ENCODE peak calls at places on chromosome 3, in six cellular contexts. One of them, this sample, is unnamed.

GRCh38 chr3:152192050-152192449 is 76.7 kb upstream of the MBNL1 start:
- ATAC-seq in GM12878: no peak
- ATAC-seq in HepG2: no peak
- ATAC-seq in K562: peak; percentile 62
- ATAC-seq in A549: no peak
- ATAC-seq in upper lobe of left lung: no peak
- ATAC-seq in this sample: no peak

GRCh38 chr3:39273119-39273518 is 6.7 kb downstream of the CX3CR1 start:
- ATAC-seq in HepG2: peak; percentile 66
- ATAC-seq in K562: peak; percentile 61
- ATAC-seq in GM12878: no peak
- ATAC-seq in A549: no peak
- ATAC-seq in upper lobe of left lung: no peak
- ATAC-seq in this sample: no peak

GRCh38 chr3:40864146-40864782 is 335.0 kb upstream of the CTNNB1 start:
- ATAC-seq in A549: no peak
- ATAC-seq in K562: no peak
- ATAC-seq in upper lobe of left lung: no peak
- ATAC-seq in GM12878: no peak
- ATAC-seq in HepG2: no peak
- ATAC-seq in this sample: no peak

GRCh38 chr3:114144909-114145688 is 33.8 kb downstream of the DRD3 start:
- ATAC-seq in A549: peak; percentile 43
- ATAC-seq in HepG2: no peak
- ATAC-seq in upper lobe of left lung: peak; percentile 86
- ATAC-seq in K562: no peak
- ATAC-seq in GM12878: peak; percentile 52
- ATAC-seq in this sample: no peak

GRCh38 chr3:61043156-61043555 is 208.1 kb downstream of the FHIT start:
- ATAC-seq in A549: no peak
- ATAC-seq in K562: no peak
- ATAC-seq in GM12878: no peak
- ATAC-seq in upper lobe of left lung: no peak
- ATAC-seq in HepG2: no peak
- ATAC-seq in this sample: no peak

GRCh38 chr3:189317911-189318310 is 146.1 kb downstream of the TPRG1 start:
- ATAC-seq in HepG2: no peak
- ATAC-seq in GM12878: no peak
- ATAC-seq in upper lobe of left lung: no peak
- ATAC-seq in A549: no peak
- ATAC-seq in K562: no peak
- ATAC-seq in this sample: no peak

GRCh38 chr3:66010348-66011097 is 28.2 kb downstream of the MAGI1 start:
- ATAC-seq in A549: no peak
- ATAC-seq in GM12878: no peak
- ATAC-seq in HepG2: peak; percentile 52
- ATAC-seq in upper lobe of left lung: peak; percentile 47
- ATAC-seq in K562: no peak
- ATAC-seq in this sample: no peak

GRCh38 chr3:101074518-101074917 is 81.3 kb upstream of the ABI3BP start:
- ATAC-seq in upper lobe of left lung: no peak
- ATAC-seq in A549: no peak
- ATAC-seq in GM12878: no peak
- ATAC-seq in HepG2: no peak
- ATAC-seq in K562: no peak
- ATAC-seq in this sample: no peak

GRCh38 chr3:119815716-119816115 is 33.8 kb downstream of the NR1I2 start:
- ATAC-seq in GM12878: no peak
- ATAC-seq in HepG2: no peak
- ATAC-seq in A549: no peak
- ATAC-seq in upper lobe of left lung: no peak
- ATAC-seq in K562: no peak
- ATAC-seq in this sample: no peak

GRCh38 chr3:12179441-12179840 is 20.7 kb upstream of the TIMP4 start:
- ATAC-seq in upper lobe of left lung: no peak
- ATAC-seq in GM12878: no peak
- ATAC-seq in K562: no peak
- ATAC-seq in HepG2: no peak
- ATAC-seq in A549: no peak
- ATAC-seq in this sample: no peak

GRCh38 chr3:73192036-73192738 is 130.7 kb downstream of the EBLN2 start:
- ATAC-seq in A549: peak; percentile 59
- ATAC-seq in HepG2: peak; percentile 100
- ATAC-seq in K562: peak; percentile 90
- ATAC-seq in GM12878: peak; percentile 50
- ATAC-seq in upper lobe of left lung: no peak
- ATAC-seq in this sample: no peak

GRCh38 chr3:124132813-124133212 is 140.9 kb upstream of the ROPN1 start:
- ATAC-seq in HepG2: no peak
- ATAC-seq in GM12878: no peak
- ATAC-seq in K562: no peak
- ATAC-seq in A549: no peak
- ATAC-seq in upper lobe of left lung: no peak
- ATAC-seq in this sample: no peak

GRCh38 chr3:198032039-198032438 is 72.0 kb downstream of the LMLN start:
- ATAC-seq in GM12878: no peak
- ATAC-seq in K562: peak; percentile 3
- ATAC-seq in HepG2: no peak
- ATAC-seq in upper lobe of left lung: no peak
- ATAC-seq in A549: no peak
- ATAC-seq in this sample: no peak

GRCh38 chr3:152069871-152070270 is 196.4 kb downstream of the SUCNR1 start:
- ATAC-seq in A549: no peak
- ATAC-seq in GM12878: no peak
- ATAC-seq in upper lobe of left lung: no peak
- ATAC-seq in HepG2: no peak
- ATAC-seq in K562: no peak
- ATAC-seq in this sample: no peak

GRCh38 chr3:30544811-30545210 is 61.6 kb upstream of the TGFBR2 start:
- ATAC-seq in upper lobe of left lung: peak; percentile 75
- ATAC-seq in A549: peak; percentile 43
- ATAC-seq in GM12878: no peak
- ATAC-seq in K562: no peak
- ATAC-seq in HepG2: no peak
- ATAC-seq in this sample: peak; percentile 85

GRCh38 chr3:1513662-1514061 is 420.8 kb downstream of the CNTN6 start:
- ATAC-seq in upper lobe of left lung: no peak
- ATAC-seq in K562: no peak
- ATAC-seq in A549: no peak
- ATAC-seq in GM12878: no peak
- ATAC-seq in HepG2: no peak
- ATAC-seq in this sample: no peak

GRCh38 chr3:123605789-123606234 is 21.0 kb upstream of the HACD2 start:
- ATAC-seq in upper lobe of left lung: no peak
- ATAC-seq in K562: peak; percentile 63
- ATAC-seq in HepG2: peak; percentile 84
- ATAC-seq in GM12878: peak; percentile 88
- ATAC-seq in A549: peak; percentile 67
- ATAC-seq in this sample: no peak

GRCh38 chr3:63991666-63992065 is 31.6 kb downstream of the PSMD6 start:
- ATAC-seq in A549: no peak
- ATAC-seq in HepG2: no peak
- ATAC-seq in upper lobe of left lung: no peak
- ATAC-seq in GM12878: no peak
- ATAC-seq in K562: no peak
- ATAC-seq in this sample: no peak

GRCh38 chr3:40582401-40583027 is 57.8 kb downstream of the ZNF621 start:
- ATAC-seq in HepG2: no peak
- ATAC-seq in A549: no peak
- ATAC-seq in GM12878: no peak
- ATAC-seq in K562: no peak
- ATAC-seq in upper lobe of left lung: no peak
- ATAC-seq in this sample: no peak

GRCh38 chr3:72560857-72561675 is 287.2 kb downstream of the SHQ1 start:
- ATAC-seq in A549: no peak
- ATAC-seq in HepG2: no peak
- ATAC-seq in upper lobe of left lung: no peak
- ATAC-seq in GM12878: peak; percentile 78
- ATAC-seq in K562: no peak
- ATAC-seq in this sample: no peak

GRCh38 chr3:106206165-106206564 is 337.4 kb upstream of the CBLB start:
- ATAC-seq in K562: no peak
- ATAC-seq in GM12878: peak; percentile 84
- ATAC-seq in upper lobe of left lung: peak; percentile 62
- ATAC-seq in HepG2: no peak
- ATAC-seq in A549: no peak
- ATAC-seq in this sample: no peak

GRCh38 chr3:39413691-39414420 is 7.3 kb downstream of the RPSA start:
- ATAC-seq in HepG2: peak; percentile 0
- ATAC-seq in A549: peak; percentile 8
- ATAC-seq in K562: peak; percentile 38
- ATAC-seq in upper lobe of left lung: no peak
- ATAC-seq in GM12878: no peak
- ATAC-seq in this sample: no peak

GRCh38 chr3:107421170-107421792 is 44.0 kb downstream of the CCDC54 start:
- ATAC-seq in GM12878: peak; percentile 86
- ATAC-seq in upper lobe of left lung: peak; percentile 84
- ATAC-seq in A549: peak; percentile 81
- ATAC-seq in HepG2: peak; percentile 75
- ATAC-seq in K562: peak; percentile 79
- ATAC-seq in this sample: peak; percentile 71

GRCh38 chr3:11289864-11290263 is 17.7 kb downstream of the ATG7 start:
- ATAC-seq in K562: no peak
- ATAC-seq in A549: no peak
- ATAC-seq in GM12878: peak; percentile 52
- ATAC-seq in upper lobe of left lung: no peak
- ATAC-seq in HepG2: no peak
- ATAC-seq in this sample: no peak

GRCh38 chr3:187958432-187959003 is 195.4 kb upstream of the LPP start:
- ATAC-seq in A549: no peak
- ATAC-seq in K562: no peak
- ATAC-seq in upper lobe of left lung: no peak
- ATAC-seq in GM12878: peak; percentile 38
- ATAC-seq in HepG2: no peak
- ATAC-seq in this sample: no peak

GRCh38 chr3:109028753-109029152 is 75.1 kb upstream of the GUCA1C start:
- ATAC-seq in A549: no peak
- ATAC-seq in HepG2: no peak
- ATAC-seq in upper lobe of left lung: no peak
- ATAC-seq in GM12878: no peak
- ATAC-seq in K562: no peak
- ATAC-seq in this sample: no peak

GRCh38 chr3:71485903-71486302 is 97.6 kb downstream of the FOXP1 start:
- ATAC-seq in K562: no peak
- ATAC-seq in GM12878: no peak
- ATAC-seq in HepG2: no peak
- ATAC-seq in A549: no peak
- ATAC-seq in upper lobe of left lung: no peak
- ATAC-seq in this sample: no peak

DNA sequence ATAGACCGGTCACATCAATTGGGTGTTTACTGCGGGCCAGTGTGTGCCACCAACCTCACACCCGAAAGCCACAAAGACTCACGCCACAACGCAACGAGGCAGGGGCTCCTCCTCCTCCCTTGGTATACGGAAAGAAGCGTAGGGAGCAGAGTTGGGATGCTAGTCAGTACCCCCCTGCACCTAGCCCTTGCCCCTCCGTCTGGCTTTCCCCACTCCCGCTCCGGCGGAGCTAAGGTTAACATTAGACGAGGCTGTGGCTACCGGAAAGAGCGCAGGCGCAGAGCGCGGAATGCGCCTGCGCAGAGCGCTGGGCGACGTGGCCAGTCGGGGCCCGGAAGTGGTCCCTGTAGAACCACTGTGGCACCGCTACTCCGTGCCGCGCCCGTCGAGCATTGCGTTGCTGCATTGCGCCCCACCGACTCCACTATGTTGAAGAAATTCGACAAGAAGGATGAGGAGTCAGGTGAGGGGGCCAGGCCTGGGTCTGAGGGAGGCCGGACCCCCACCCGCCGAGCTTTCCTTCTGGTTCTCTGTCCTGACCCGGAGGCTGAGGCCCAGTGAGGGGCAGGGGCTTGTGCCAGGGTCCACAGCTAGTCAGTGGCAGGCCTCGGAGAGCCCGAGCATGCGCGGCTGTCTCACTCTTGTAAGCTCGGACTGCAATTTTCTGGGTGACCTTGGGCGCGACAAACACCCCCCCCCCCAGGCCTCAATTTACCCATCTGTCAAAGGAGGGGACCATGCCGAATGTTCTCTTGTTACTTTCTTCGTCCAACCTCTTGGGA is at the start of gene COPG1:
- ATAC-seq in GM12878: peak; percentile 92
- ATAC-seq in upper lobe of left lung: peak; percentile 96
- ATAC-seq in K562: peak; percentile 90
- ATAC-seq in HepG2: peak; percentile 87
- ATAC-seq in A549: peak; percentile 88
- ATAC-seq in this sample: peak; percentile 94
- TF ChIP-seq EP300 in GM12878: no peak
- TF ChIP-seq EP300 in upper lobe of left lung: no peak
- TF ChIP-seq EP300 in K562: peak; percentile 13
- TF ChIP-seq EP300 in HepG2: no peak
- TF ChIP-seq EP300 in A549: no peak
- TF ChIP-seq EP300 in this sample: no peak

GRCh38 chr3:13525827-13526625 is 22.9 kb upstream of the FBLN2 start:
- ATAC-seq in GM12878: no peak
- ATAC-seq in upper lobe of left lung: peak; percentile 34
- ATAC-seq in K562: no peak
- ATAC-seq in HepG2: no peak
- ATAC-seq in A549: no peak
- ATAC-seq in this sample: peak; percentile 61
- H3K27ac ChIP-seq in GM12878: no peak overlapping the region
- H3K27ac ChIP-seq in upper lobe of left lung: no peak overlapping the region
- H3K27ac ChIP-seq in K562: no peak overlapping the region
- H3K27ac ChIP-seq in HepG2: no peak overlapping the region
- H3K27ac ChIP-seq in A549: peak overlapping the region; percentile 67
- H3K27ac ChIP-seq in this sample: peak overlapping the region; percentile 60

DNA sequence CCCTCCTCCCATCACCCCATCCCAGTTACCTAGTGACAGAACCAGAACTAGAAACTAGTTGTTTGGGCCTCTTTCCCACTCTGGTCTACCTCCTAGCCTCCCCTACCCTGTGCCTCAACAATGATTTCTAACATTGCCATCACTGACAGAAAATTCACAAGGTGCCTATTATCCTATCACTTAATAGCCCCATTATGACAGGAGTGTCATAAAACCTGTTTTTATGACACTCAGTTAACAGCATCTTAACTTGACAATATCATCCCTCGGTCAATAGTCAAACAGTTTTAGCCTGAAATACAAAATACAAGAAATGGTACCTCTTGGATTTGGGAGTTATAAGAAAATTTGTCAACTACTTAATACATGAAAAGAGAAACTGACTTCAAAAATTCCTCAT is 46.5 kb downstream of the ULK4 start:
- ATAC-seq in GM12878: no peak
- ATAC-seq in K562: no peak
- ATAC-seq in upper lobe of left lung: no peak
- ATAC-seq in A549: no peak
- ATAC-seq in HepG2: no peak
- ATAC-seq in this sample: no peak
- TF ChIP-seq EP300 in GM12878: no peak
- TF ChIP-seq EP300 in K562: no peak
- TF ChIP-seq EP300 in upper lobe of left lung: no peak
- TF ChIP-seq EP300 in A549: no peak
- TF ChIP-seq EP300 in HepG2: no peak
- TF ChIP-seq EP300 in this sample: no peak

DNA sequence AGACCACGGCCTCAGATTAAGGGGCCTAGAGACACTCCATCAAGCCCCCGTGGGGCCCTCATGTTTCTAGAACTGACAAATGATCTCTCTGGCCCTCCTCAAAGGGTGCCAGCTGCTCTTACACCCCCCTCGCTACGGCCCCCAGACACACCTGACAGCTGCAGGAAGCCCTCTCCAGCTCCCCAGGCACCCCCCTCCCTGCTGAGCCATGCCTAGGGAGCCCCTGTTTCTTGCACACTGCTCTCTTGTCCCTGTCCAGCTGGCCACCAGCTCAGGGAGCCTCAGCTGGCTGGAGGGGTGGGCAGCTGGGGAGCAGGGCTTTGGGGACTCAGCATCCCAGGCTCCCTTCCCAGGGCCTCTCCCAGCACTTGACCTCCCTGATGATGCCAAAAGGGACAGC is 14.8 kb downstream of the TNK2 start:
- ATAC-seq in GM12878: no peak
- ATAC-seq in HepG2: no peak
- ATAC-seq in K562: no peak
- ATAC-seq in A549: no peak
- ATAC-seq in upper lobe of left lung: no peak
- ATAC-seq in this sample: no peak
- H3K27ac ChIP-seq in GM12878: no peak overlapping the region
- H3K27ac ChIP-seq in HepG2: no peak overlapping the region
- H3K27ac ChIP-seq in K562: no peak overlapping the region
- H3K27ac ChIP-seq in A549: no peak overlapping the region
- H3K27ac ChIP-seq in upper lobe of left lung: peak overlapping the region; percentile 74
- H3K27ac ChIP-seq in this sample: peak overlapping the region; percentile 91